ENCODE peak calls at places on chromosome 2, in ten cellular contexts. W is adrenal gland; D is naive thymus-derived CD4-positive, alpha-beta T cell; J is fibroblast of mammary gland; M is ovary; L is cardiac muscle cell; Q is mesendoderm; V is bronchial epithelial cell; P is esophagus muscularis mucosa; I is left ventricle myocardium inferior. U is an unnamed sample.

GRCh38 chr2:15625344-15626036 is 33.8 kb downstream of the DDX1 start:
- DNase-seq in W (no peak), D (no peak), J (no peak), M (no peak), L (no peak), Q (no peak), V (no peak), P (no peak), I (no peak), U (no peak)

GRCh38 chr2:3588084-3588483 is 6.8 kb upstream of the COLEC11 start:
- DNase-seq in W (no peak), D (no peak), J (no peak), M (peak), L (no peak), Q (no peak), V (no peak), P (no peak), I (no peak), U (no peak)

GRCh38 chr2:120629241-120629895 is 106.3 kb upstream of the GLI2 start:
- DNase-seq in W (no peak), D (no peak), J (no peak), M (no peak), L (no peak), Q (no peak), V (no peak), P (no peak), I (no peak), U (no peak)

GRCh38 chr2:217309056-217309455 is 449.2 kb upstream of the TNP1 start:
- DNase-seq in W (no peak), D (no peak), J (no peak), M (no peak), L (no peak), Q (no peak), V (no peak), P (peak), I (no peak), U (no peak)

GRCh38 chr2:2647156-2647555 is 316.1 kb upstream of the MYT1L start:
- DNase-seq in W (no peak), D (no peak), J (no peak), M (no peak), L (no peak), Q (no peak), V (peak), P (no peak), I (no peak), U (no peak)

GRCh38 chr2:27075219-27075871 is 3.1 kb upstream of the EMILIN1 start:
- DNase-seq in W (no peak), D (peak), J (no peak), M (peak), L (peak), Q (no peak), V (no peak), P (no peak), I (peak), U (no peak)

GRCh38 chr2:16476866-16477265 is 188.8 kb downstream of the CYRIA start:
- DNase-seq in W (no peak), D (no peak), J (no peak), M (no peak), L (no peak), Q (no peak), V (peak), P (no peak), I (no peak), U (no peak)

GRCh38 chr2:168138911-168139310 is 108.5 kb downstream of the STK39 start:
- DNase-seq in W (no peak), D (no peak), J (no peak), M (no peak), L (no peak), Q (peak), V (no peak), P (no peak), I (no peak), U (no peak)

GRCh38 chr2:170122883-170123547 is 54.9 kb upstream of the MYO3B start:
- DNase-seq in W (no peak), D (no peak), J (peak), M (no peak), L (no peak), Q (no peak), V (peak), P (no peak), I (no peak), U (no peak)

GRCh38 chr2:151946856-151947523 is 118.8 kb upstream of the ARL5A start:
- DNase-seq in W (peak), D (no peak), J (peak), M (no peak), L (peak), Q (peak), V (peak), P (no peak), I (no peak), U (no peak)
- H3K4me3 ChIP-seq in W (no peak), D (no peak), J (no peak), M (peak), L (no peak), Q (no peak), V (no peak), P (peak), I (peak), U (no peak)

GRCh38 chr2:54635554-54636152 is 87.8 kb upstream of the EML6 start:
- DNase-seq in W (no peak), D (no peak), J (no peak), M (no peak), L (peak), Q (no peak), V (no peak), P (no peak), I (no peak), U (no peak)
- H3K4me3 ChIP-seq in W (no peak), D (no peak), J (no peak), M (no peak), L (no peak), Q (no peak), V (no peak), P (no peak), I (peak), U (no peak)

GRCh38 chr2:219575566-219576504 is 3.7 kb downstream of the INHA start:
- DNase-seq in W (no peak), D (no peak), J (no peak), M (no peak), L (no peak), Q (no peak), V (no peak), P (no peak), I (no peak), U (no peak)
- H3K4me3 ChIP-seq in W (no peak), D (no peak), J (no peak), M (no peak), L (no peak), Q (no peak), V (no peak), P (no peak), I (no peak), U (no peak)

DNA sequence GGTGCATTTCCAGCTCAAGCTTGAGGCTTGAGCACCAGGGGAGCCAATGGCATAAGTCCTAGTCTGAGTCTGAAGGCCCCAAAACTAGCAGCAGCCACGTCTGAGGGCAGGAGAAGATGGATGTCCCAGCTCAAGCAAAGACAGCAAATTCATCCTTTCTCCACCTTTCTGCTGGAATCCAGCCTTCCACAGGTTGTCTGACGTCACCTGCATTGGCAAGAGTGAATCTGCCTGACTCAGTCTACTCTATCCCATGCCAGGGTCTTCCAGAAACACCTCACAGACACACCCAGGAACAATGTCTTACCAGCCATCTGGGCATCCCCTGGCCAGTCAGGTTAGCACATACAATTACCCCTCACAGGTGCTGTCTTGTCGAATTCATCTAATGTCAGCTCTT is 76.2 kb upstream of the SOX11 start:
- DNase-seq in W (no peak), D (no peak), J (no peak), M (no peak), L (no peak), Q (no peak), V (no peak), P (no peak), I (no peak), U (no peak)
- H3K4me3 ChIP-seq in W (no peak), D (no peak), J (no peak), M (no peak), L (no peak), Q (no peak), V (no peak), P (no peak), I (no peak), U (no peak)

DNA sequence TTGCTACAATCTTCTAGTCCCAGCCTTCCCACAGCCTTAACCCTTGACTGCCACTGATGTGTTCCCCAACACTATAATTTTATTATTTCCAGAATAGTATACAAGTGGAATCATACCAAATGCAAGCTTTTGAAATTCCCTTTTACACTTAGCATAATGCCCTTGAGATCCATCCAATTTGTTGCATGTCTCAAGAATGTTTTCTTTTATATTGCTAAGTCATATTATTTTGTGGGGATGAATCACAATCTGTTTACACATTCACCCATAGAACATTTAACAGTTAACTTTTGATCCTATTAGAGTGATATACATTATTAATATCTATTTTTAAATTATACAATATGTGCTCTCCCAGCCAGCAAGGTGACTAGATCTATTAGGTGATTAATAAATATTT is 74.3 kb upstream of the KYNU start:
- DNase-seq in W (no peak), D (no peak), J (peak), M (no peak), L (no peak), Q (no peak), V (no peak), P (no peak), I (no peak), U (no peak)
- H3K4me3 ChIP-seq in W (no peak), D (no peak), J (no peak), M (no peak), L (no peak), Q (no peak), V (no peak), P (no peak), I (no peak), U (no peak)

DNA sequence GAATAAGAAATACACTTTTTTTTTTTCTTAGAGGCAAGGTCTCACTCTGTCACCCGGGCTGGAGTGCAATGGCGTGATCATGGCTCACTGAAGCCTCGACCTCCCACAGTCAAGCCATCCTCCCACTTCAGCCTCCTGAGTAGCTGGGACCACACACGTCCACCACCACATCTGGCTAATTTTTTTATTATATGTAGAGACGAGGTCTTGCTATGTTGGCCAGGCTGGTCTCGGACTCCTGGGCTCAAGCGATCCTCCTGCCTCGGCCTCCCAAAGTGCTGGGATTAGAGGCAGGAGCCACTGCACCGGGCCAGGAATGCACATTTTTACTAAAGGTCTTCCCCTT is 2.4 kb downstream of the TGOLN2 start:
- DNase-seq in W (no peak), D (no peak), J (no peak), M (no peak), L (peak), Q (no peak), V (no peak), P (no peak), I (no peak), U (no peak)
- H3K4me3 ChIP-seq in W (no peak), D (peak), J (peak), M (peak), L (no peak), Q (no peak), V (peak), P (peak), I (peak), U (no peak)

GRCh38 chr2:9678554-9678953 is 47.8 kb upstream of the YWHAQ start:
- DNase-seq in W (no peak), D (no peak), J (no peak), M (no peak), L (no peak), Q (no peak), V (no peak), P (no peak), I (no peak), U (no peak)
- H3K4me3 ChIP-seq in W (no peak), D (no peak), J (no peak), M (no peak), L (no peak), Q (no peak), V (no peak), P (no peak), I (no peak), U (no peak)

U was measured in LNCaP clone FGC.